ENCODE peak calls at places on chromosomes 3 and 15, in ten cellular contexts. V is GM23248; E is cardiac muscle cell; X is upper lobe of right lung; N is OCI-LY7; Z is lower lobe of right lung; J is heart right ventricle; S is fibroblast of lung; K is CD4-positive, CD25-positive, alpha-beta regulatory T cell; Q is endothelial cell of umbilical vein. O is an unnamed sample. For H3K4me1, the result is how much of the 10 kb centered on the place peaks cover.

GRCh38 chr3:160564205-160564922 is 1.0 kb downstream of the KPNA4 start:
- DNase-seq in S (peak), Z (peak), Q (peak), V (peak), J (peak), K (no peak), N (peak), X (peak), E (peak), O (peak)

GRCh38 chr3:16801698-16802097 is 83.1 kb upstream of the PLCL2 start:
- DNase-seq in K (no peak), V (peak), J (no peak), Z (no peak), N (peak), Q (no peak), S (no peak), X (no peak), E (peak), O (no peak)

GRCh38 chr3:102066470-102066869 is 217.2 kb downstream of the NFKBIZ start:
- DNase-seq in E (no peak), Z (no peak), K (no peak), S (no peak), N (no peak), J (no peak), V (no peak), Q (no peak), X (no peak), O (no peak)

GRCh38 chr3:100047455-100048141 is 66.7 kb downstream of the FILIP1L start:
- DNase-seq in Q (peak), E (peak), Z (no peak), K (no peak), X (no peak), S (peak), V (peak), J (peak), N (peak), O (no peak)

GRCh38 chr3:108412351-108412750 is 98.0 kb downstream of the MYH15 start:
- DNase-seq in N (no peak), S (no peak), J (no peak), E (no peak), Q (no peak), X (no peak), Z (no peak), K (no peak), V (no peak), O (no peak)

GRCh38 chr15:68717952-68718351 is 102.7 kb downstream of the ANP32A start:
- DNase-seq in V (no peak), J (no peak), X (no peak), E (no peak), S (no peak), K (no peak), Z (no peak), N (no peak), Q (no peak), O (no peak)

GRCh38 chr3:37712387-37712786 is 149.3 kb upstream of the CTDSPL start:
- DNase-seq in K (no peak), J (no peak), N (no peak), S (no peak), Z (no peak), E (no peak), X (no peak), V (no peak), Q (no peak), O (no peak)

GRCh38 chr3:184486614-184487013 is 75.0 kb upstream of the EPHB3 start:
- DNase-seq in Q (no peak), E (no peak), N (no peak), Z (no peak), X (no peak), V (no peak), K (no peak), J (no peak), S (no peak), O (no peak)

GRCh38 chr3:105448338-105448982 is 81.8 kb downstream of the ALCAM start:
- DNase-seq in N (no peak), J (no peak), X (no peak), Q (no peak), E (peak), V (peak), Z (no peak), K (no peak), S (peak), O (no peak)

GRCh38 chr3:21942328-21942727 is 191.3 kb upstream of the ZNF385D start:
- DNase-seq in N (no peak), Z (no peak), K (no peak), J (peak), S (peak), V (peak), E (peak), X (no peak), Q (no peak), O (no peak)

GRCh38 chr15:82128401-82129143 is 82.8 kb upstream of the MEX3B start:
- DNase-seq in X (no peak), V (peak), E (no peak), Q (no peak), Z (no peak), K (no peak), J (no peak), S (no peak), N (no peak), O (no peak)

GRCh38 chr15:29942144-29942543 is 119.9 kb upstream of the TJP1 start:
- DNase-seq in X (no peak), Z (no peak), J (no peak), S (no peak), V (peak), K (no peak), Q (no peak), N (no peak), E (no peak), O (no peak)

GRCh38 chr3:65776494-65776893 is 262.2 kb downstream of the MAGI1 start:
- DNase-seq in N (no peak), K (no peak), V (peak), X (no peak), S (no peak), J (no peak), Q (no peak), Z (no peak), E (no peak), O (no peak)

GRCh38 chr15:34810455-34811146 is 15.3 kb upstream of the ACTC1 start:
- DNase-seq in S (peak), V (peak), Q (peak), E (peak), K (no peak), X (no peak), N (no peak), Z (no peak), J (no peak), O (peak)

GRCh38 chr15:57572463-57572862 is 19.2 kb upstream of the MYZAP start:
- DNase-seq in S (no peak), Z (no peak), Q (no peak), V (peak), K (no peak), E (no peak), N (no peak), X (no peak), J (no peak), O (no peak)

DNA sequence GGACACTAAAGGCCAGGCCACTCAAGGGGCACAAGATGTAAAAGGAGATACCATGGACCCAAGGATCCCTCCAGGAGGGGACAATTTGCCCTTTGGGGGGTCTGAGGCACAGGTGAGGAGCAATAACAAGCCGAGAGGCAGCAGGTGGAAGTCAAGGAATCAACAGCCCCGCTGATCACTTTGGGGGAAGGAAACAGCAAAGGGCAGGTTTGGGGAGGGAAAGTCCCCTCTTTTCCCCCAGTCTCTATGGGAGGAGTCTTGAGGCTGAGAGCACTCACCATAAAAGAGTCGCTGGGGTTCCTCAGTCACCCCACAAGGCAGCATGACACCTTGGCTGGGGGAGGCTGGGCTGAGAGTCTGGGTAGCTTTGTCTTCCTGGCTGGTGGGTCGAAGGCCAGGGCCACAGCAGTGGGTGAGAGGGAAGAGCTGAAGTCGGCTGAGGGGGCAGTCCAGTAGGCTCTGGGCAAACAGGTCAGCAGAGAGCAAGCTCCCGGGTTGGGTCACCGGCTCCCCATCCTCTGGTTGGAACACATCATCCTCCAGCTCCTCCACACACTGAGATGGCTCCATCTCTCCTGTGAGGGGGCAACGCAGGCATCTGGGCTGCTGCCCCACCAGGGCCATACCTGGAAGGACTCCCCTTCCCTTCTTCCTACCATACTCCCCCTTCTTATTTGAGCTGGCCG is 3.0 kb downstream of the BMF start:
- DNase-seq in E (no peak), V (no peak), X (no peak), S (no peak), Q (no peak), N (no peak), J (no peak), Z (no peak), K (peak), O (no peak)
- H3K27ac ChIP-seq in E (peak), V (no peak), X (peak), S (no peak), Q (no peak), N (peak), J (peak), Z (peak), K (peak), O (peak)

GRCh38 chr3:112773864-112774263 is 72.8 kb downstream of the CD200R1L start:
- DNase-seq in X (no peak), K (no peak), Z (peak), J (no peak), E (no peak), Q (no peak), V (no peak), N (peak), S (no peak), O (no peak)
- H3K4me1 ChIP-seq in X (under half), K (under half), Z (under half), J (under half), E (under half), Q (under half), V (half or more), N (under half), S (under half), O (under half)

DNA sequence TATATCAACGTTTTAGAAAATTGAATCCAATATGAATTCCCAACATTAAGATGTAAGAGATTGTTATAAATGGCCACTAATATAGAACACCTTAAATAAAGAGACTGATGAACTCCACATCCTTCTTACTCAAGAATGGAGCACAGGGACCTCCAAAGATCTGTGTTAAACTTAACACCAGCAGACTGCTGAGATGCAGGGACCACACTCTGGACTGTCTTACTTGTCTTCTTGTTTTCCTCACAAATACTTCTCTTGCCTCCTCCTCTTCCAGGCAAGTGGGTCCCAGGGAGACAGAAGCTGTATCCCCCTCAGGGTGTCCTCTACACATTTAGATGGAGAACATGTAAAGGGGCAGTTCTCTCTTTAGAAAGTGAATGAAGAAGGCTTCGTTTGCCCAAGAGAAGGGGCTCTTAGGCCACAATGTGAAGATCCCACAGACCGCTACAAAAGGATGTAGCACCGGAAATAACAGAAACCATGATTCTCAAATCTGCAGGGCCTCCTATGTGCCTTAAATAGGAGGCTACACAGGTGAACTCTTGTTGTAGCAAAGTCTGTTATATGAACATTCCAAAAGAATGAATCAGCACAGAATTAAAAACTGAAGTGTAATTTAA is 52.2 kb downstream of the SATB1 start:
- DNase-seq in E (no peak), Z (no peak), X (no peak), J (no peak), N (no peak), S (no peak), K (no peak), V (no peak), Q (no peak), O (no peak)
- H3K27ac ChIP-seq in E (no peak), Z (no peak), X (no peak), J (no peak), N (no peak), S (no peak), K (no peak), V (no peak), Q (no peak), O (no peak)

DNA sequence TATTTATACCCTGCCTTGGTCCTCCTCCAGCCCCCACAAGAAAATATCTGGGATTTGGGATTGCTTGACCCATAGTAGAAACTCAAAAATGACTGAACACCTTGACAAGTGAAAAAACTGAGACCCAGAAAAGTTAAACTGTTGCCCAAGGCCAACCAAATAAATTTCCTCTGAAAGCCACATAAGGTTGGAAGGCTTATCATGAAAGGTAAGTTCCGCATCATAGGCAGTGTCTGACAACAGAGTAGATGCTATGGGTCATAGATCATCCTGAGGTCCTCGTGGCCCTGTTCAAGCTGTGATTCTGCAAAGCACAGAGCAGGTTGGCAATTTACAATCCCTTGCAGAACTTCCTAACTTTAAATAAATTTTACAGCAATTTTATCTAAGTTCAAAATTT is 140.8 kb upstream of the TSC22D2 start:
- DNase-seq in V (no peak), N (no peak), E (no peak), Z (no peak), S (no peak), K (no peak), J (no peak), Q (no peak), X (no peak), O (no peak)
- H3K4me1 ChIP-seq in V (under half), N (under half), E (under half), Z (under half), S (under half), K (under half), J (under half), Q (under half), X (under half), O (under half)

GRCh38 chr3:196122688-196123046 is 40.8 kb upstream of the TFRC start:
- DNase-seq in S (no peak), Z (no peak), E (no peak), J (no peak), X (no peak), Q (no peak), K (no peak), V (no peak), N (no peak), O (no peak)

GRCh38 chr3:196128172-196128843 is 46.4 kb upstream of the TFRC start:
- DNase-seq in X (no peak), S (no peak), Z (no peak), V (no peak), J (no peak), E (no peak), K (no peak), Q (no peak), N (no peak), O (no peak)

GRCh38 chr3:196131921-196132320 is 50.0 kb upstream of the TFRC start:
- DNase-seq in Z (peak), J (no peak), E (no peak), K (no peak), N (no peak), V (no peak), Q (no peak), S (no peak), X (no peak), O (no peak)

GRCh38 chr3:196124608-196125007 is 42.7 kb upstream of the TFRC start:
- DNase-seq in Z (peak), E (no peak), V (no peak), Q (no peak), X (no peak), K (no peak), S (no peak), N (no peak), J (no peak), O (no peak)

DNA sequence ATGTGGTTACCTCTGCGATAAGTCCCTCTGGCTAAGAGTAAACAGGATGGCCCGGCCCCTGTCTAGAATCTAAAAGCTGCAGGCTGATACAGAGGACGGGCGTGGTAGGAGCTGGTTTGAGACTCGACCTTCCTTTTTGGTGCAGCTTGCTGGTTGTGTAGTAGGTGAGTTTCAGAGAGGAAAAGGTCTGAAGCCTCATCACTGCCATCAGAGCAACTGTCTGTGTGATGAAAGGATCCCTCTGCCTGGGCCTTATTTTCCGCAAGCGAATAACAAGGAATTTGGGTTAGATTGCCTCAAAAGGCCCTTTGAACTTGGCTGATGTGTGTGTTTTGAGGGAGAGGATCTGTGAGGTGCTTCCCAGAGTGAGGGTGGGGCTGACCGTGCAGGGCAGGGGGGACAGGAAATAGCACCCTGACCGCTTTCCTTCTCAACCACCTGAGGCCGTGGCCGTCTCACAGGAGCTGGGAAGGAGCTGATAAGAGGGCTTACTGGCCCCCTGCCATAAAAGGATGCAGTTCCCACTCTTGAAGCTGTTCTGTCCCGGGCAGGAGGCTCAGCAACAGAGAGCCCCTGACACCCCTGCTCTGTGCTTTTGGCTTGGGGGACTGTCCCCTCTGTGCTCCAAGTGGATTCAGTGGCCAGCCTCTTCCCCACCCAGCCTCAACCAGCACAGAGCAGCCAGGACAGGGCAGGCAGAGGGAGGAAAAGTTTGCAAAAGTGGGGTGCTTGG is 45.6 kb upstream of the TFRC start:
- DNase-seq in K (no peak), Z (peak), E (peak), J (no peak), V (no peak), Q (no peak), S (no peak), N (no peak), X (no peak), O (no peak)
- H3K27ac ChIP-seq in K (peak), Z (no peak), E (no peak), J (no peak), V (no peak), Q (no peak), S (no peak), N (no peak), X (no peak), O (no peak)

GRCh38 chr3:62587169-62587568 is 213.8 kb upstream of the FEZF2 start:
- DNase-seq in Z (no peak), Q (peak), J (no peak), E (no peak), N (no peak), K (no peak), S (peak), X (no peak), V (peak), O (no peak)
- H3K4me1 ChIP-seq in Z (under half), Q (under half), J (under half), E (under half), N (under half), K (under half), S (under half), X (under half), V (under half), O (under half)

GRCh38 chr3:4794798-4795197 is 184.4 kb upstream of the BHLHE40 start:
- DNase-seq in V (no peak), J (no peak), N (no peak), X (no peak), Z (no peak), K (no peak), E (no peak), Q (no peak), S (no peak), O (no peak)

GRCh38 chr3:4797201-4797600 is 182.0 kb upstream of the BHLHE40 start:
- DNase-seq in J (no peak), Q (no peak), V (peak), Z (no peak), K (no peak), E (no peak), N (no peak), X (no peak), S (peak), O (no peak)

GRCh38 chr3:4794331-4794730 is 184.9 kb upstream of the BHLHE40 start:
- DNase-seq in N (no peak), Q (no peak), K (no peak), X (no peak), S (no peak), E (no peak), J (no peak), Z (no peak), V (no peak), O (no peak)

GRCh38 chr3:4793311-4793710 is 185.9 kb upstream of the BHLHE40 start:
- DNase-seq in J (no peak), N (no peak), S (no peak), E (no peak), X (no peak), Z (no peak), Q (no peak), K (no peak), V (no peak), O (no peak)

DNA sequence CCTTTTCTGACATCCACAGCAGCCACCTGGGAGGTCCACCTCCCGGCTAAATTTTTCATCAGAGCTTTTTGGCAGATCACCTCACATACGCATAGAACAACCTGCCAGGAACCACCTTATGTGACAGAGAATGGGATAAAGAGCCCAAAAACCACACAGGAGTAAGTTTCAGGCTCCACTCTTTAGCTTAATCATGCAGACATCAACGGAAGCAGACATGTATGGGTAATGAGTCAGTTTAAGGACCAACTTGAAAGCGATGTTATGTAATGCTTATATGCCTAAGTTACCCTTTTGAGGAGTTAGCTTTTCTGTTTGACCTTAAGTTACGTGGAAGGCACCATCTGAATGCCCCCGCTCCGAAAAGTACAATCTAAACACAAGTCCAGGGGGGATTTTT is 183.3 kb upstream of the BHLHE40 start:
- DNase-seq in J (no peak), K (no peak), E (no peak), N (no peak), S (no peak), V (no peak), Q (no peak), X (no peak), Z (no peak), O (no peak)
- H3K27ac ChIP-seq in J (no peak), K (no peak), E (no peak), N (no peak), S (no peak), V (no peak), Q (no peak), X (no peak), Z (no peak), O (no peak)

GRCh38 chr3:185651971-185652370 is 65.9 kb downstream of the SENP2 start:
- DNase-seq in X (no peak), V (no peak), K (no peak), J (no peak), Q (no peak), E (no peak), S (no peak), N (no peak), Z (no peak), O (no peak)
- H3K4me1 ChIP-seq in X (under half), V (under half), K (under half), J (under half), Q (under half), E (under half), S (under half), N (under half), Z (under half), O (under half)

GRCh38 chr15:90076716-90077115 is 25.6 kb downstream of the IDH2 start:
- DNase-seq in K (no peak), Q (no peak), V (no peak), X (no peak), S (no peak), Z (no peak), N (no peak), E (no peak), J (no peak), O (no peak)
- H3K27ac ChIP-seq in K (no peak), Q (no peak), V (no peak), X (no peak), S (no peak), Z (no peak), N (no peak), E (no peak), J (no peak), O (no peak)